ENCODE peak calls at places on chromosomes 7 and 10, in seven cellular contexts. N is A549, K is neural progenitor cell, S is GM23248, L is K562, M is hepatocyte, P is fibroblast of lung. O is an unnamed sample.

GRCh38 chr7:17741426-17741825 is 198.9 kb downstream of the SNX13 start:
- DNase-seq in N (no peak), K (no peak), S (no peak), L (no peak), M (no peak), P (no peak), O (no peak)

GRCh38 chr10:132122939-132123445 is 57.2 kb downstream of the JAKMIP3 start:
- DNase-seq in N (no peak), K (no peak), S (no peak), L (no peak), M (no peak), P (no peak), O (no peak)

GRCh38 chr7:14691597-14692203 is 210.9 kb downstream of the DGKB start:
- DNase-seq in N (no peak), K (peak), S (peak), L (peak), M (peak), P (peak), O (peak)

GRCh38 chr7:68364871-68365625 is 1233.2 kb upstream of the AUTS2 start:
- DNase-seq in N (no peak), K (no peak), S (no peak), L (no peak), M (no peak), P (no peak), O (peak)

GRCh38 chr10:132429281-132430230 is 32.6 kb downstream of the PWWP2B start:
- DNase-seq in N (no peak), K (no peak), S (no peak), L (no peak), M (no peak), P (no peak), O (no peak)

GRCh38 chr7:93799750-93800357 is 90.7 kb downstream of the TFPI2 start:
- DNase-seq in N (peak), K (peak), S (peak), L (no peak), M (peak), P (peak), O (peak)

GRCh38 chr10:125538947-125539649 is 143.9 kb downstream of the TEX36 start:
- DNase-seq in N (no peak), K (no peak), S (no peak), L (no peak), M (peak), P (no peak), O (no peak)

GRCh38 chr10:98195132-98195531 is 60.7 kb downstream of the R3HCC1L start:
- DNase-seq in N (no peak), K (no peak), S (no peak), L (no peak), M (no peak), P (no peak), O (no peak)

GRCh38 chr10:72954596-72955569 is at the start of gene PLA2G12B:
- DNase-seq in N (no peak), K (peak), S (no peak), L (no peak), M (peak), P (no peak), O (no peak)

GRCh38 chr7:141439776-141440175 is 111.4 kb upstream of the AGK start:
- DNase-seq in N (no peak), K (no peak), S (no peak), L (no peak), M (no peak), P (no peak), O (no peak)

GRCh38 chr7:20440472-20441105 is 109.9 kb downstream of the ITGB8 start:
- DNase-seq in N (peak), K (peak), S (peak), L (peak), M (peak), P (peak), O (peak)

GRCh38 chr10:92290076-92290836 is 622 bp downstream of the CPEB3 start:
- DNase-seq in N (peak), K (no peak), S (peak), L (peak), M (peak), P (peak), O (no peak)

GRCh38 chr7:4006687-4007086 is 675.4 kb upstream of the FOXK1 start:
- DNase-seq in N (no peak), K (peak), S (no peak), L (no peak), M (peak), P (no peak), O (no peak)

GRCh38 chr10:119522747-119523426 is 19.6 kb downstream of the RGS10 start:
- DNase-seq in N (no peak), K (no peak), S (no peak), L (no peak), M (no peak), P (no peak), O (no peak)

GRCh38 chr10:99779335-99779734 is 3.1 kb upstream of the ABCC2 start:
- DNase-seq in N (no peak), K (no peak), S (peak), L (no peak), M (peak), P (peak), O (no peak)
- H3K4me3 ChIP-seq in N (peak), K (no peak), S (peak), L (no peak), M (no peak), P (no peak), O (no peak)

GRCh38 chr7:48173313-48173712 is 2.1 kb downstream of the ABCA13 start:
- DNase-seq in N (no peak), K (no peak), S (no peak), L (no peak), M (no peak), P (no peak), O (no peak)
- H3K4me2 ChIP-seq in N (no peak), K (no peak), S (no peak), L (no peak), M (no peak), P (no peak), O (no peak)

DNA sequence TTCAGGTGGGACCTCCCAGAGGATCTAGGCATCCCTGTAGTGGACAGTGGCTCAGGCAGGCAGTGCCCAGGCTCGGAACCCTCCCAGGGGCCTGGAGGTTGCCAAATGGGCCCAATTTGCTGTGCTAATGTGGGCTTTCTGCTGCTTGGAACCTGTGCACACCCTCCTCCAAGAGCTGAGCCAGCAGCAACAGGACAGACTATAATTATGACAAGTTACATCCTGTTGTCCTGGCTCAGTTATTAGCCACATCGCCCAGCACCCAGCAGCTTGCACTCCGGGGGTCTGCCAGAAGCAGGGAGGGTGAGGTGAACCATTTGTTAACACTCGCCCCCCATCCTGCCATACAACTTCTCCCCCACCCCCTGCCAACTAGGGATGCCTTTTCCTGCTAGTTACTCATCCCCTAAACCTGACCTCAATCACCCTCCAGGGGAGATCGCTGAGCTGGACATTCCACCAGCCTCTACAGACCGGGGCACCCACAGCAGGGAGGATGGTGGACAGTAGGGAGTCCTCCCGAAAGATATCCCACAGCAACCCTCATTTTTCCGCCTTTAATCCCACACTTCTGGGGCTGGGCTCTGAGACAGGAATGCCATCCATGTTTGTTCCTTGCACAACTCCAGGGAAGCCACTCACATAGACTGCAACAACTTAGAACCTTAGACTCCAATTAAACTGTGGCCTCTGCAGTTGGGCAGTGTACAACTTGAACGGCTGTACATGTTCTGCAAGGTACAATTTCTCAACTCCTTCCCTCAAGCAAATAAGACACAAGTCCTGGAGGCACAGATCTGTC is 7.9 kb upstream of the MYL10 start:
- DNase-seq in N (no peak), K (no peak), S (no peak), L (no peak), M (no peak), P (no peak), O (no peak)
- H3K4me3 ChIP-seq in N (no peak), K (no peak), S (no peak), L (no peak), M (no peak), P (no peak), O (no peak)

GRCh38 chr10:121078036-121078435 is 226.9 kb downstream of the WDR11 start:
- DNase-seq in N (no peak), K (no peak), S (no peak), L (no peak), M (no peak), P (no peak), O (no peak)

GRCh38 chr10:121079226-121079625 is 228.1 kb downstream of the WDR11 start:
- DNase-seq in N (no peak), K (no peak), S (no peak), L (no peak), M (peak), P (no peak), O (no peak)

GRCh38 chr10:121076760-121077159 is 225.6 kb downstream of the WDR11 start:
- DNase-seq in N (no peak), K (no peak), S (no peak), L (no peak), M (no peak), P (no peak), O (no peak)

GRCh38 chr10:121078672-121079102 is 227.5 kb downstream of the WDR11 start:
- DNase-seq in N (no peak), K (no peak), S (no peak), L (no peak), M (peak), P (no peak), O (no peak)

GRCh38 chr10:121077331-121077730 is 226.2 kb downstream of the WDR11 start:
- DNase-seq in N (no peak), K (peak), S (peak), L (no peak), M (peak), P (no peak), O (no peak)
- H3K4me2 ChIP-seq in N (no peak), K (no peak), S (no peak), L (no peak), M (no peak), P (no peak), O (no peak)

GRCh38 chr7:81768951-81769778 is 682 bp downstream of the HGF start:
- DNase-seq in N (no peak), K (no peak), S (peak), L (no peak), M (no peak), P (no peak), O (no peak)
- H3K4me3 ChIP-seq in N (no peak), K (no peak), S (peak), L (no peak), M (peak), P (peak), O (no peak)

DNA sequence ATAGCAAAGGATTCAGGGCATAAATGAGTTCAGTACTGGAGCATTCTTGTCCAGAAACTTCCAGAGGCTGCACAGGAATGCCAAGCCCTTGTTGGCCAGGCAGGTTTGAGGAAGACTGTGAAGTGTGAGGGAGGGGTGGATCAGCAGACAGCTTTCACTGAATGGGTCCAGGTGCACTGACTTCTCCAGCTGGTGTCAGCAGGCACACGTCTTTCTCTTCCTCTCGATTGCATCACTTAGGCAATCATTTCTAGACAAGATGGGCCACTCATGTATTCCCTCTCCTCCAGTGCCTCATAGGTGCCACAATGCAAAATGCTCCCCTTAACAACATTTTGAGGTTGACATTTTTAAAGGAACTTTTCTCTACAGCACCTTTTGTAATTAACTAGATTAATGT is 15.6 kb upstream of the PLEKHS1 start:
- DNase-seq in N (peak), K (peak), S (peak), L (no peak), M (peak), P (peak), O (peak)
- H3K4me2 ChIP-seq in N (peak), K (no peak), S (no peak), L (no peak), M (no peak), P (no peak), O (no peak)

GRCh38 chr10:80538481-80539185 is 931 bp downstream of the SH2D4B start:
- DNase-seq in N (no peak), K (no peak), S (no peak), L (no peak), M (no peak), P (no peak), O (no peak)

GRCh38 chr10:80539421-80539999 is 1.8 kb downstream of the SH2D4B start:
- DNase-seq in N (no peak), K (no peak), S (no peak), L (no peak), M (no peak), P (no peak), O (no peak)

GRCh38 chr10:80537086-80537704 is 507 bp upstream of the SH2D4B start:
- DNase-seq in N (no peak), K (peak), S (no peak), L (no peak), M (no peak), P (no peak), O (no peak)

GRCh38 chr10:80536361-80536835 is 1.3 kb upstream of the SH2D4B start:
- DNase-seq in N (no peak), K (no peak), S (no peak), L (no peak), M (no peak), P (no peak), O (no peak)

GRCh38 chr10:80537705-80538480 is at the start of gene SH2D4B:
- DNase-seq in N (no peak), K (peak), S (no peak), L (no peak), M (no peak), P (no peak), O (no peak)
- H3K4me3 ChIP-seq in N (peak), K (no peak), S (no peak), L (no peak), M (no peak), P (no peak), O (peak)

DNA sequence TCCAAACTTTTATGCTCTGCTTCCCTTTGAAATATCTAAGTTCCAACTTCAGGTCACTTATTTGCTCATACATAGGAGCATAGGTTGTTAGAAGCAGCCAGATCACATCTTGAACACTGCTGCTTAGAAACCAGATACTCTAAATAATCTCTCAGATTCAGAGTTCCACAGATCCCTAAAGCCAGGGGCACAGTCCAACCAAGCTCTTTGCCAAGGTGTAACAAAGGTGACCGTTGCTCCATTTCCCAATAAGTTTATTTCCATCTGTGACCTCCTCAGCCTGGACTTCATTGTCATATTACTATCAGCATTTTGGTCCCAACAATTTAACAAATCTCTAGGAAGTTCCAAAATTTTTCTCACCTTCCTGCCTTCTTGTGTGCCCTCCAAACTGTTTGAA is 52.8 kb downstream of the TRIM24 start:
- DNase-seq in N (no peak), K (no peak), S (no peak), L (no peak), M (no peak), P (no peak), O (no peak)
- H3K4me2 ChIP-seq in N (no peak), K (no peak), S (no peak), L (no peak), M (no peak), P (no peak), O (no peak)

GRCh38 chr7:111942450-111943081 is 263.6 kb downstream of the DOCK4 start:
- DNase-seq in N (no peak), K (no peak), S (no peak), L (no peak), M (peak), P (no peak), O (no peak)
- H3K4me3 ChIP-seq in N (no peak), K (no peak), S (no peak), L (no peak), M (no peak), P (no peak), O (no peak)